ENCODE peak calls at places on chromosome 3, in seven cellular contexts. X is transverse colon, C is A549, F is thyroid gland, P is breast epithelium, M is heart left ventricle, N is uterus. G is an unnamed sample.

GRCh38 chr3:21783834-21784233 is 32.8 kb upstream of the ZNF385D start:
- DNase-seq in P (no peak), X (no peak), F (no peak), C (no peak), M (no peak), N (no peak), G (no peak)

GRCh38 chr3:61561374-61562041 is at the start of gene PTPRG:
- DNase-seq in P (peak; percentile 86), C (peak; percentile 74), X (peak; percentile 89), N (peak; percentile 90), M (peak; percentile 91), F (peak; percentile 92), G (peak; percentile 90)

GRCh38 chr3:132549890-132550578 is 47.0 kb upstream of the ACKR4 start:
- DNase-seq in P (no peak), M (no peak), F (no peak), X (no peak), N (no peak), C (no peak), G (no peak)

GRCh38 chr3:139301183-139301582 is 42.6 kb upstream of the MRPS22 start:
- DNase-seq in X (no peak), N (no peak), C (no peak), M (no peak), P (no peak), F (no peak), G (no peak)

GRCh38 chr3:22731901-22732300 is 471.2 kb upstream of the UBE2E2 start:
- DNase-seq in P (no peak), X (no peak), F (no peak), N (no peak), M (no peak), C (no peak), G (no peak)

GRCh38 chr3:56365905-56366640 is 102.2 kb downstream of the ERC2 start:
- DNase-seq in C (no peak), M (no peak), N (no peak), F (no peak), P (no peak), X (no peak), G (no peak)

GRCh38 chr3:55859305-55859704 is 372.2 kb upstream of the WNT5A start:
- DNase-seq in N (no peak), X (no peak), P (no peak), M (no peak), F (no peak), C (no peak), G (no peak)

GRCh38 chr3:187261541-187261969 is 30.0 kb downstream of the MASP1 start:
- DNase-seq in M (no peak), N (no peak), C (no peak), P (no peak), F (no peak), X (no peak), G (no peak)

GRCh38 chr3:99644741-99645140 is 6.3 kb downstream of the COL8A1 start:
- DNase-seq in N (no peak), M (no peak), X (no peak), F (no peak), P (no peak), C (no peak), G (no peak)

GRCh38 chr3:39234705-39235104 is 42.3 kb upstream of the XIRP1 start:
- DNase-seq in X (no peak), N (no peak), M (no peak), C (no peak), P (no peak), F (no peak), G (no peak)

GRCh38 chr3:63947594-63947993 is 35.4 kb upstream of the SCAANT1 start:
- DNase-seq in C (no peak), F (no peak), M (no peak), X (no peak), P (no peak), N (no peak), G (no peak)

GRCh38 chr3:189563841-189564563 is 67.2 kb upstream of the TP63 start:
- DNase-seq in P (no peak), C (peak; percentile 29), F (no peak), X (no peak), N (no peak), M (no peak), G (no peak)

DNA sequence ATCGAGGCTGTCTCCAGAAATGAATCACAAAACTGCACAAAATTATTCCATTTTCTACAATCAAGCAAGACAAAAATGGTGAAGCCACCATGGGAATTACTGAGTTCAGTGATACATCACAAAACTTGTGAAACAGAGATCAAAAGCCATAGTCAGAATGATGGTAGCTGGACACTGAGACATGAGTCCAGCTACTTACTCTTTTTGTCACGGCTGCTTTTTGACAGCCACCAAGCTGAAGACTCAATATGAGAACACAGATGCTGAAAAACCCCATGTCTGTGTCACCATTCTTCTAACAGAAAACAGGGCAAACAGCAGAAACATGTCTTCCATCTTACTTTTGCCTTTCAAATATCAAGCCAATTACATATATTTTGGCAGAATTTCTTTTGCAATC is 237.6 kb downstream of the LPP start:
- DNase-seq in F (no peak), X (no peak), C (no peak), P (no peak), N (no peak), M (no peak), G (no peak)
- H3K27ac ChIP-seq in F (no peak overlapping the region), X (no peak overlapping the region), C (no peak overlapping the region), P (peak overlapping the region; percentile 80), N (no peak overlapping the region), M (peak overlapping the region; percentile 72), G (no peak overlapping the region)

GRCh38 chr3:159165972-159166371 is 364.1 kb downstream of the MFSD1 start:
- DNase-seq in N (no peak), F (no peak), M (no peak), C (no peak), X (no peak), P (no peak), G (no peak)
- H3K4me3 ChIP-seq in N (no peak overlapping the region), F (no peak overlapping the region), M (no peak overlapping the region), C (no peak overlapping the region), X (no peak overlapping the region), P (no peak overlapping the region), G (no peak overlapping the region)

GRCh38 chr3:170813261-170813660 is 56.7 kb downstream of the RPL22L1 start:
- DNase-seq in M (no peak), F (no peak), X (no peak), N (no peak), C (no peak), P (no peak), G (no peak)

GRCh38 chr3:170815930-170816329 is 54.1 kb downstream of the RPL22L1 start:
- DNase-seq in X (no peak), N (no peak), M (no peak), C (no peak), F (no peak), P (no peak), G (no peak)

GRCh38 chr3:170814822-170815221 is 55.2 kb downstream of the RPL22L1 start:
- DNase-seq in P (no peak), M (no peak), X (no peak), N (no peak), C (no peak), F (no peak), G (no peak)

GRCh38 chr3:170816341-170816740 is 53.7 kb downstream of the RPL22L1 start:
- DNase-seq in X (no peak), F (no peak), C (no peak), N (no peak), M (no peak), P (no peak), G (no peak)

GRCh38 chr3:170815340-170815739 is 54.7 kb downstream of the RPL22L1 start:
- DNase-seq in F (peak; percentile 68), X (peak; percentile 36), P (no peak), N (no peak), M (no peak), C (no peak), G (peak; percentile 47)
- TF ChIP-seq POLR2A in F (no peak), X (no peak), P (no peak), N (no peak), M (no peak), C (no peak), G (no peak)

DNA sequence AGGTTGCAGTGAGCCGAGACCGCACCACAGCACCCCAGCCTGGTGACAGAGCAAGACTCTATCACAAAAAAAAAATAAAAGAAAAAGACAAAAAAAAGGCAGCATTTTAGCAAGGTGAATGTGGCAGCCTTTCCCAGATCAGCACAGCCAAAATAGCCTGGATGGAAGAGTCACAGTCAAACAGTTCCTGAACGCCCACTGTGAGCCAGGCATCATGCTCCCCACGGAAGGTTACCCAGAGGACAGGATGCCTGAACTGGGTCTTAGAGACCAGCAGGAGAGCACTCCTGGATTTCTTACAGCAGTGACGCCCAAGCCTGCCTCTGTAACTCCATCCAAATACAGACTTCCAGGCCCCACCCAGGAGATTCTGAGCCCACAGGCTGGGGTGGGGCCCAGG is 4.5 kb downstream of the XXYLT1 start:
- DNase-seq in C (no peak), N (no peak), M (no peak), F (no peak), X (no peak), P (no peak), G (no peak)
- H3K27ac ChIP-seq in C (no peak overlapping the region), N (no peak overlapping the region), M (no peak overlapping the region), F (no peak overlapping the region), X (no peak overlapping the region), P (no peak overlapping the region), G (no peak overlapping the region)

DNA sequence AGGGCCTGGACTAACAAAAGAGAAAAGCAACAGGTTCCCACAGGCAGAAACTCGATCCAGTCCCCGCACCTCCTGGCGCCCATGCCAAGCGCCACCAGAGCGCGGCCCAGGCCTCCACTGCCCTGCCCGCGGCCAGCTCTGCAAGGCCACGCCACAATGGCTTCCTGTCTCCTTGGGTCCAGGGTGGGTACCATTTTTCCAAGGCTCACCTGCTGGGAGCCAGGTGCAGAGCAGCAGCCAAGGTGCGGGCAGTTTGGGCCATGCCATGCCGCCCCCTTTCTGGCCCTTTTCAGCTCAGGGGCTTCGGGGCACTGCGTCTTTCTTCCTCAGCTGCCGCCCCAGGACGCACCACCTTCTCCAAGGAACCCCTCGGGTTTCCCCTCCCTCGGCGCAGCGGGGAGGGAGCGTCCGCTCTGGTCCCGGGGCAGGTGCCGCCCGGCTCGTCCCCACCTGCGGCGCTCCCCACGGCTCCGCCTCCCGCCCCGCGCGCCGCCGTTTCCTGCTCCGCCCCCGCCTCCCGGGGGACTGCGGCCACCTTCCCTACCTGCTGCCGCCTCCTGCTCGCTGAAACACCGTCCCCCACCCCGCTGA is at the start of gene ILDR1:
- DNase-seq in C (no peak), N (no peak), M (no peak), P (peak; percentile 20), F (peak; percentile 80), X (peak; percentile 86), G (peak; percentile 36)
- H3K4me3 ChIP-seq in C (peak within 1 kb of the TSS; percentile 46), N (no peak within 1 kb of the TSS), M (no peak within 1 kb of the TSS), P (peak within 1 kb of the TSS; percentile 60), F (peak within 1 kb of the TSS; percentile 22), X (peak within 1 kb of the TSS; percentile 68), G (peak within 1 kb of the TSS; percentile 42)

DNA sequence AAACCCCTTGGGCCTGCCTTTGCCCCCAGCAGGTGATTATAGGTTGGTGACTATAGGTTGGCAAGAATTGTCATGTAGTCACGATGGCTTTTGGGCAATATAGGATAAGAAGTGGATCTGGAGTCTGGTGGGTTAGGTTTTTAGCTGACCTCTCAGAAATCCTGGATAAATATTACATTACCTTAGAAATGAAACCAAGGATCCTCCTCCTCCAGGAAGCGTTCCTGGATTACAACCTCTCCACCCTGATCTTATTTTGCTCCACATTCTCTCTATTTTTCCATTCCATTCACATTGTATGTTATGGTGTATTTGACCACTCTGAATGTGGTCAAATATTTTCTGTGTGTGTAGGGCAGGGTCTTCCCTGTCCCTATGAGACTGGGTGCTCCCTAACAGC is 82.3 kb downstream of the SEMA5B start:
- DNase-seq in P (no peak), N (no peak), X (no peak), M (no peak), C (no peak), F (no peak), G (no peak)
- TF ChIP-seq POLR2A in P (no peak), N (no peak), X (no peak), M (no peak), C (no peak), F (no peak), G (no peak)

G was measured in prostate gland.